ENCODE peak calls at places on chromosomes 4 and X, in four cellular contexts. V is WTC11, U is HepG2, K is GM12878. Q is an unnamed sample.

GRCh38 chr4:172978848-172979247 is 189.8 kb upstream of the GALNT7 start:
- DNase-seq in V (no peak), U (no peak), K (no peak), Q (no peak)

GRCh38 chrX:9339603-9340569 is 125.0 kb upstream of the TBL1X start:
- DNase-seq in U (no peak), K (no peak), V (no peak), Q (no peak)

GRCh38 chr4:7319024-7319423 is 115.7 kb downstream of the PSAPL1 start:
- DNase-seq in K (no peak), U (no peak), V (no peak), Q (no peak)

GRCh38 chr4:103493450-103494159 is 226.2 kb downstream of the TACR3 start:
- DNase-seq in K (no peak), U (no peak), V (no peak), Q (no peak)

GRCh38 chr4:71186566-71187398 is 152.0 kb upstream of the SLC4A4 start:
- DNase-seq in V (peak), U (no peak), K (no peak), Q (no peak)

GRCh38 chr4:22522206-22522605 is 6.3 kb upstream of the ADGRA3 start:
- DNase-seq in U (no peak), K (no peak), V (no peak), Q (no peak)

GRCh38 chr4:171834640-171835039 is 21.4 kb downstream of the GALNTL6 start:
- DNase-seq in K (no peak), U (no peak), V (no peak), Q (no peak)

GRCh38 chr4:14023036-14023435 is 395.5 kb upstream of the BOD1L1 start:
- DNase-seq in K (no peak), V (no peak), U (no peak), Q (no peak)

GRCh38 chr4:89712141-89712540 is 124.8 kb downstream of the SNCA start:
- DNase-seq in U (no peak), K (no peak), V (no peak), Q (no peak)

GRCh38 chr4:2746891-2747695 is 9.0 kb downstream of the TNIP2 start:
- DNase-seq in V (no peak), K (no peak), U (no peak), Q (no peak)

GRCh38 chr4:183444953-183445543 is 612 bp downstream of the CDKN2AIP start:
- DNase-seq in V (peak), K (no peak), U (no peak), Q (no peak)

GRCh38 chr4:150323551-150324325 is 245.5 kb downstream of the DCLK2 start:
- DNase-seq in K (no peak), U (no peak), V (no peak), Q (no peak)

GRCh38 chr4:123121241-123121907 is 199.0 kb upstream of the NUDT6 start:
- DNase-seq in U (peak), V (no peak), K (no peak), Q (no peak)
- TF ChIP-seq USF2 in U (no peak), V (no peak), K (no peak), Q (no peak)

GRCh38 chr4:144564358-144564757 is 81.6 kb upstream of the HHIP start:
- DNase-seq in K (no peak), U (no peak), V (no peak), Q (no peak)
- TF ChIP-seq NR2C2 in K (no peak), U (no peak), V (no peak), Q (no peak)

GRCh38 chr4:81256059-81256635 is 41.1 kb upstream of the PRKG2 start:
- DNase-seq in V (no peak), K (no peak), U (no peak), Q (no peak)
- TF ChIP-seq USF2 in V (no peak), K (no peak), U (no peak), Q (no peak)

GRCh38 chr4:24070117-24070516 is 180.3 kb upstream of the PPARGC1A start:
- DNase-seq in V (no peak), U (peak), K (no peak), Q (no peak)
- TF ChIP-seq NR2C2 in V (no peak), U (no peak), K (no peak), Q (no peak)

DNA sequence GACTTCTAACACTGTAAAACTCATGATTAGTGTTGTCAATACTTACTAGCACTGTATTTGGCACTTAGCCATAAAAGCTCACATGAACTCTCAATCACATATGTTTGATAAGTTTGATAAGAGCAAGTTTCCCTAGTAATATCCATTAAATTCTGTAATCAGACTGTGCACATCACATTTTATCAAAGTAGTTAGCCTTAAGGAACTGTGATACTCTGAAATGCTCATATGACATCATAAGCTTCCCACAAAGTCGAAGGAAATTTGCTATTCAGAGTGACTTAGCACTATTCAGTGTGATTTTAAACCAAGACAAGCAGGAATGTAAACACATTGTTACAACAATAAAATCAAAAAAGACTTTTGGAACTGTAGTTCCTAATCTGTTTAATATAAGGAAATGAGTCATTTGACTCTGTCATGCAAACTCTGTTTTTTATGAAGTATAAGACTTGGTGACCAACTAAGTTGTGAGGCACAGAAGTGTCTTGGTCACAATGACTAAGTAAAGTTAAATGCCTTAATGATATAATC is 6.7 kb downstream of the SLC7A11 start:
- DNase-seq in K (no peak), U (no peak), V (no peak), Q (peak)
- TF ChIP-seq USF2 in K (no peak), U (no peak), V (no peak), Q (no peak)